ENCODE peak calls at places on chromosomes 12 and 14, in eight cellular contexts. A is foreskin keratinocyte, U is bronchial epithelial cell, X is BE2C, T is B cell, G is dorsolateral prefrontal cortex, F is neural crest cell, M is coronary artery. S is an unnamed sample.

GRCh38 chr12:54858562-54858961 is 4.2 kb downstream of the MUCL1 start:
- DNase-seq in A (no peak), U (peak; percentile 25), X (no peak), T (no peak), G (no peak), F (no peak), M (no peak), S (no peak)

GRCh38 chr12:102549691-102550090 is 69.3 kb upstream of the IGF1 start:
- DNase-seq in A (no peak), U (no peak), X (no peak), T (no peak), G (no peak), F (no peak), M (no peak), S (no peak)

GRCh38 chr12:89731064-89731463 is 22.4 kb upstream of the ATP2B1 start:
- DNase-seq in A (peak; percentile 11), U (peak; percentile 28), X (no peak), T (no peak), G (no peak), F (no peak), M (no peak), S (no peak)

GRCh38 chr12:61996717-61997116 is 263.5 kb upstream of the USP15 start:
- DNase-seq in A (no peak), U (no peak), X (no peak), T (no peak), G (no peak), F (no peak), M (no peak), S (no peak)

GRCh38 chr14:58699656-58700055 is 61.9 kb downstream of the DACT1 start:
- DNase-seq in A (no peak), U (no peak), X (no peak), T (no peak), G (no peak), F (no peak), M (no peak), S (no peak)

GRCh38 chr12:13680916-13681315 is 300.5 kb downstream of the GRIN2B start:
- DNase-seq in A (no peak), U (no peak), X (no peak), T (no peak), G (no peak), F (no peak), M (no peak), S (no peak)

GRCh38 chr12:57719777-57720605 is 18.6 kb downstream of the AGAP2 start:
- DNase-seq in A (no peak), U (no peak), X (no peak), T (no peak), G (no peak), F (no peak), M (no peak), S (no peak)

GRCh38 chr14:30855345-30856037 is 18.9 kb upstream of the COCH start:
- DNase-seq in A (no peak), U (no peak), X (no peak), T (no peak), G (no peak), F (no peak), M (no peak), S (peak; percentile 64)

GRCh38 chr12:14167005-14167628 is 185.7 kb upstream of the GRIN2B start:
- DNase-seq in A (peak; percentile 33), U (peak; percentile 43), X (peak; percentile 34), T (peak; percentile 71), G (no peak), F (peak; percentile 68), M (no peak), S (peak; percentile 73)

GRCh38 chr12:110007874-110008273 is 8.6 kb downstream of the ANKRD13A start:
- DNase-seq in A (no peak), U (no peak), X (no peak), T (no peak), G (no peak), F (no peak), M (no peak), S (no peak)

GRCh38 chr12:52661668-52662067 is 9.7 kb upstream of the KRT2 start:
- DNase-seq in A (no peak), U (no peak), X (no peak), T (no peak), G (no peak), F (no peak), M (no peak), S (no peak)

GRCh38 chr14:95040723-95041476 is 116.4 kb downstream of the DICER1 start:
- DNase-seq in A (no peak), U (no peak), X (no peak), T (no peak), G (no peak), F (no peak), M (peak; percentile 45), S (no peak)

GRCh38 chr14:68770553-68771286 is 22.1 kb downstream of the ZFP36L1 start:
- DNase-seq in A (no peak), U (no peak), X (no peak), T (no peak), G (no peak), F (no peak), M (no peak), S (no peak)

GRCh38 chr14:101217972-101218371 is 314.4 kb upstream of the RTL1 start:
- DNase-seq in A (no peak), U (no peak), X (no peak), T (peak; percentile 38), G (no peak), F (no peak), M (peak; percentile 33), S (no peak)

GRCh38 chr14:54637829-54638446 is 71.0 kb downstream of the SAMD4A start:
- DNase-seq in A (peak; percentile 91), U (peak; percentile 20), X (no peak), T (no peak), G (no peak), F (no peak), M (no peak), S (no peak)

GRCh38 chr12:95574799-95575452 is 23.6 kb upstream of the USP44 start:
- DNase-seq in A (peak; percentile 35), U (peak; percentile 61), X (no peak), T (no peak), G (no peak), F (no peak), M (no peak), S (no peak)

GRCh38 chr14:70981005-70981952 is 74.0 kb downstream of the PCNX1 start:
- DNase-seq in A (no peak), U (peak; percentile 18), X (no peak), T (no peak), G (no peak), F (no peak), M (no peak), S (no peak)

GRCh38 chr14:58882577-58883018 is 244.8 kb downstream of the DACT1 start:
- DNase-seq in A (no peak), U (no peak), X (peak; percentile 54), T (no peak), G (no peak), F (no peak), M (no peak), S (no peak)

GRCh38 chr12:112937741-112938719 is at the start of gene OAS3:
- DNase-seq in A (peak; percentile 82), U (peak; percentile 38), X (peak; percentile 72), T (peak; percentile 63), G (peak; percentile 29), F (no peak), M (peak; percentile 88), S (peak; percentile 71)

GRCh38 chr14:103205541-103205906 is 82.3 kb downstream of the TNFAIP2 start:
- DNase-seq in A (no peak), U (no peak), X (no peak), T (no peak), G (no peak), F (no peak), M (no peak), S (no peak)

GRCh38 chr12:108711486-108712163 is 19.7 kb downstream of the CORO1C start:
- DNase-seq in A (no peak), U (no peak), X (no peak), T (no peak), G (no peak), F (no peak), M (no peak), S (no peak)

GRCh38 chr14:24853446-24853845 is 196.5 kb downstream of the STXBP6 start:
- DNase-seq in A (no peak), U (no peak), X (no peak), T (no peak), G (no peak), F (no peak), M (no peak), S (no peak)

GRCh38 chr12:122227341-122227740 is 1.5 kb upstream of the DIABLO start:
- DNase-seq in A (no peak), U (no peak), X (peak; percentile 87), T (no peak), G (no peak), F (no peak), M (no peak), S (no peak)

GRCh38 chr12:24560867-24561266 is 388.0 kb downstream of the BCAT1 start:
- DNase-seq in A (no peak), U (no peak), X (no peak), T (no peak), G (no peak), F (no peak), M (no peak), S (no peak)

GRCh38 chr12:119613319-119613936 is 19.9 kb downstream of the TMEM233 start:
- DNase-seq in A (peak; percentile 16), U (peak; percentile 69), X (no peak), T (no peak), G (no peak), F (no peak), M (no peak), S (no peak)

GRCh38 chr12:67519824-67520433 is 128.6 kb upstream of the DYRK2 start:
- DNase-seq in A (no peak), U (no peak), X (no peak), T (no peak), G (no peak), F (no peak), M (no peak), S (no peak)

GRCh38 chr12:62767946-62768345 is 167.0 kb downstream of the PPM1H start:
- DNase-seq in A (no peak), U (no peak), X (no peak), T (no peak), G (no peak), F (no peak), M (no peak), S (no peak)

GRCh38 chr14:104473244-104473565 is 106.4 kb upstream of the C14orf180 start:
- DNase-seq in A (no peak), U (no peak), X (no peak), T (no peak), G (no peak), F (no peak), M (no peak), S (no peak)
- TF ChIP-seq CTCF in A (no peak), U (no peak), X (no peak), T (no peak), G (no peak), F (no peak), M (no peak), S (no peak)

GRCh38 chr14:64700290-64700689 is 3.9 kb upstream of the PLEKHG3 start:
- DNase-seq in A (no peak), U (no peak), X (no peak), T (no peak), G (no peak), F (no peak), M (peak; percentile 7), S (no peak)
- TF ChIP-seq CTCF in A (no peak), U (no peak), X (no peak), T (no peak), G (no peak), F (no peak), M (no peak), S (no peak)

GRCh38 chr14:63175531-63175930 is 28.7 kb upstream of the RHOJ start:
- DNase-seq in A (no peak), U (no peak), X (no peak), T (no peak), G (no peak), F (no peak), M (no peak), S (no peak)
- TF ChIP-seq CTCF in A (no peak), U (no peak), X (no peak), T (no peak), G (no peak), F (no peak), M (no peak), S (no peak)

GRCh38 chr12:96890331-96890730 is 16.7 kb upstream of the NEDD1 start:
- DNase-seq in A (peak; percentile 10), U (no peak), X (no peak), T (no peak), G (no peak), F (no peak), M (no peak), S (no peak)
- TF ChIP-seq CTCF in A (no peak), U (no peak), X (no peak), T (no peak), G (no peak), F (no peak), M (no peak), S (no peak)